ENCODE peak calls at places on chromosome 4, in four cellular contexts. R is GM23248, U is fibroblast of lung, H is K562. W is an unnamed sample.

GRCh38 chr4:86439293-86439692 is 79.4 kb upstream of the MAPK10 start:
- DNase-seq in R (no peak), U (no peak), H (no peak), W (no peak)

GRCh38 chr4:6938237-6938636 is 28.6 kb downstream of the TBC1D14 start:
- DNase-seq in R (no peak), U (no peak), H (no peak), W (no peak)

GRCh38 chr4:159238631-159239030 is 135.8 kb downstream of the RAPGEF2 start:
- DNase-seq in R (peak; percentile 55), U (no peak), H (no peak), W (no peak)

GRCh38 chr4:143768007-143768591 is 67.6 kb upstream of the FREM3 start:
- DNase-seq in R (peak; percentile 92), U (peak; percentile 4), H (no peak), W (no peak)

GRCh38 chr4:31007858-31008257 is 287.7 kb downstream of the PCDH7 start:
- DNase-seq in R (no peak), U (no peak), H (no peak), W (no peak)

GRCh38 chr4:144564358-144564757 is 81.6 kb upstream of the HHIP start:
- DNase-seq in R (no peak), U (no peak), H (no peak), W (no peak)

GRCh38 chr4:62601737-62602136 is 1401.6 kb downstream of the ADGRL3 start:
- DNase-seq in R (no peak), U (no peak), H (no peak), W (no peak)

GRCh38 chr4:87092389-87093141 is 127.9 kb downstream of the KLHL8 start:
- DNase-seq in R (peak; percentile 95), U (peak; percentile 82), H (peak; percentile 48), W (peak; percentile 82)

GRCh38 chr4:128358231-128358902 is 70.8 kb upstream of the PGRMC2 start:
- DNase-seq in R (peak; percentile 78), U (peak; percentile 80), H (no peak), W (peak; percentile 46)

GRCh38 chr4:183783933-183784622 is 121.0 kb upstream of the STOX2 start:
- DNase-seq in R (peak; percentile 82), U (peak; percentile 56), H (no peak), W (peak; percentile 65)

GRCh38 chr4:183637461-183637860 is 21.5 kb downstream of the RWDD4 start:
- DNase-seq in R (peak; percentile 55), U (peak; percentile 38), H (no peak), W (no peak)

GRCh38 chr4:25029479-25030282 is 1.1 kb downstream of the LGI2 start:
- DNase-seq in R (no peak), U (no peak), H (no peak), W (no peak)

GRCh38 chr4:80016506-80016905 is 56.5 kb downstream of the ANTXR2 start:
- DNase-seq in R (peak; percentile 45), U (no peak), H (no peak), W (no peak)

GRCh38 chr4:31793907-31794306 is 1073.7 kb downstream of the PCDH7 start:
- DNase-seq in R (no peak), U (peak; percentile 7), H (no peak), W (no peak)

GRCh38 chr4:84578540-84579409 is 4.2 kb upstream of the CDS1 start:
- DNase-seq in R (peak; percentile 65), U (peak; percentile 75), H (peak; percentile 13), W (peak; percentile 62)

GRCh38 chr4:5365071-5366008 is 314.1 kb downstream of the STK32B start:
- DNase-seq in R (peak; percentile 95), U (no peak), H (no peak), W (peak; percentile 75)

GRCh38 chr4:19159874-19160273 is 1091.8 kb upstream of the SLIT2 start:
- DNase-seq in R (no peak), U (peak; percentile 6), H (no peak), W (no peak)

GRCh38 chr4:98746530-98746929 is 88.1 kb upstream of the TSPAN5 start:
- DNase-seq in R (no peak), U (peak; percentile 25), H (no peak), W (no peak)

GRCh38 chr4:22897520-22898108 is 204.9 kb downstream of the GBA3 start:
- DNase-seq in R (peak; percentile 29), U (peak; percentile 33), H (peak; percentile 32), W (peak; percentile 57)

GRCh38 chr4:133233922-133234321 is 84.8 kb downstream of the PCDH10 start:
- DNase-seq in R (no peak), U (no peak), H (no peak), W (peak; percentile 4)

GRCh38 chr4:48575964-48576363 is 85.9 kb downstream of the ZAR1 start:
- DNase-seq in R (peak; percentile 46), U (peak; percentile 38), H (no peak), W (no peak)

GRCh38 chr4:6616087-6616995 is 24.1 kb upstream of the MRFAP1 start:
- DNase-seq in R (no peak), U (no peak), H (no peak), W (no peak)

GRCh38 chr4:141885112-141885511 is 248.7 kb downstream of the IL15 start:
- DNase-seq in R (no peak), U (no peak), H (no peak), W (no peak)

GRCh38 chr4:171644430-171645057 is 168.7 kb upstream of the GALNTL6 start:
- DNase-seq in R (no peak), U (no peak), H (no peak), W (no peak)

GRCh38 chr4:40507977-40508376 is 121.7 kb downstream of the RBM47 start:
- DNase-seq in R (no peak), U (peak; percentile 13), H (no peak), W (peak; percentile 60)

GRCh38 chr4:128653514-128654420 is 155.7 kb upstream of the JADE1 start:
- DNase-seq in R (peak; percentile 29), U (peak; percentile 81), H (no peak), W (peak; percentile 84)

GRCh38 chr4:142236268-142236667 is 599.9 kb downstream of the IL15 start:
- DNase-seq in R (peak; percentile 19), U (no peak), H (no peak), W (no peak)

GRCh38 chr4:168859100-168859499 is 151.0 kb downstream of the CBR4 start:
- DNase-seq in R (no peak), U (no peak), H (no peak), W (no peak)

GRCh38 chr4:42339935-42340406 is 57.3 kb upstream of the SHISA3 start:
- DNase-seq in R (peak; percentile 49), U (peak; percentile 67), H (no peak), W (no peak)

GRCh38 chr4:140097572-140097971 is 56.4 kb downstream of the MAML3 start:
- DNase-seq in R (no peak), U (no peak), H (no peak), W (no peak)
- H2AFZ ChIP-seq in R (no peak overlapping the region), U (no peak overlapping the region), H (no peak overlapping the region), W (no peak overlapping the region)

DNA sequence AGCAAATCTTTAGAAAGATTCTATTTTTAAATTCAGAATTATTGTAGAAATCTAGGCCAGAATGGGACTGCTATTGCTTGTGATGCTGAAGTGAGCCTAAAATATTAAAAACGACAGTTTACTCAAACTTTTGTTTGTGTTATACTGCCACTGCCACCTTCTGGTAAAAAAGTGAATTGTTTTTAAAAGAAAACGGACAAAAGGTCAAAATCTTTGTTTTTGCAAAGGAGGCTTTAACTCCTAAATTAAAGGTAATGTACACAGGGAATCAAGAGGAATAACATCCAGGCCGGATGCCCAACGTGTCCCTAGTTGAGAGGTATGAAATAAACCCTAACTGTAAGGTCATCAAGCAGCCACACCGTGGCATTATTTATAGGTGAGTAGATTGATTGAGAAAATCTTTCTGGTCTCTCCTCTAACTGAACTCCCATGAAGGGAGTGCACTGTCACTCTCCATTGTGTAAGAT is 338.3 kb upstream of the GALNT7 start:
- DNase-seq in R (peak; percentile 34), U (peak; percentile 31), H (peak; percentile 50), W (peak; percentile 48)
- H2AFZ ChIP-seq in R (peak overlapping the region; percentile 41), U (no peak overlapping the region), H (no peak overlapping the region), W (peak overlapping the region; percentile 32)

GRCh38 chr4:52037730-52038108 is 380 bp downstream of the SGCB start:
- DNase-seq in R (peak; percentile 66), U (peak; percentile 56), H (no peak), W (no peak)
- H2AFZ ChIP-seq in R (peak overlapping the region; percentile 88), U (peak overlapping the region; percentile 23), H (no peak overlapping the region), W (peak overlapping the region; percentile 100)

GRCh38 chr4:176949022-176949421 is 156.3 kb upstream of the VEGFC start:
- DNase-seq in R (no peak), U (peak; percentile 98), H (no peak), W (no peak)
- H2AFZ ChIP-seq in R (no peak overlapping the region), U (peak overlapping the region; percentile 17), H (no peak overlapping the region), W (no peak overlapping the region)

GRCh38 chr4:185394568-185395254 is 1.0 kb downstream of the LRP2BP start:
- DNase-seq in R (peak; percentile 73), U (no peak), H (no peak), W (no peak)
- H2AFZ ChIP-seq in R (peak overlapping the region; percentile 82), U (no peak overlapping the region), H (peak overlapping the region; percentile 81), W (no peak overlapping the region)

GRCh38 chr4:111605111-111605510 is 540.1 kb upstream of the FAM241A start:
- DNase-seq in R (no peak), U (no peak), H (no peak), W (no peak)

GRCh38 chr4:111601671-111602070 is 543.6 kb upstream of the FAM241A start:
- DNase-seq in R (peak; percentile 47), U (no peak), H (no peak), W (no peak)

GRCh38 chr4:111602848-111603247 is 542.4 kb upstream of the FAM241A start:
- DNase-seq in R (peak; percentile 45), U (peak; percentile 12), H (no peak), W (no peak)
- H2AFZ ChIP-seq in R (peak overlapping the region; percentile 39), U (no peak overlapping the region), H (no peak overlapping the region), W (no peak overlapping the region)